ENCODE peak calls at places on chromosomes 5 and 9, in eight cellular contexts. G is tibial artery; E is NAMALWA; Z is fibroblast of gingiva; C is NT2/D1; I is brain microvascular endothelial cell; U is activated T-cell treated with anti-CD3 and anti-CD28 coated beads, Interleukin-2, amount 50 U/mL, for 72 hours; W is EL. H is an unnamed sample.

GRCh38 chr9:74497750-74498615 is 848 bp downstream of the RORB start:
- DNase-seq in Z (peak), C (no peak), U (no peak), E (no peak), I (no peak), W (peak), G (no peak), H (no peak)

GRCh38 chr5:181243521-181244307 is at the start of gene RACK1:
- DNase-seq in W (peak), Z (peak), E (peak), C (peak), U (peak), G (peak), I (peak), H (no peak)

GRCh38 chr5:111930905-111931461 is 174.0 kb upstream of the NREP start:
- DNase-seq in E (no peak), U (no peak), W (peak), G (no peak), I (peak), C (no peak), Z (no peak), H (peak)

GRCh38 chr9:79944991-79945390 is 373.2 kb downstream of the TLE4 start:
- DNase-seq in Z (no peak), I (no peak), E (no peak), C (no peak), W (no peak), U (no peak), G (no peak), H (no peak)

GRCh38 chr9:123562844-123563346 is 206.9 kb downstream of the CRB2 start:
- DNase-seq in U (peak), C (no peak), I (peak), E (no peak), G (peak), Z (peak), W (peak), H (peak)

GRCh38 chr5:5979362-5979760 is 399.0 kb downstream of the MED10 start:
- DNase-seq in Z (no peak), G (no peak), I (no peak), E (no peak), C (peak), W (no peak), U (no peak), H (no peak)

GRCh38 chr5:150075806-150076205 is 10.5 kb downstream of the CSF1R start:
- DNase-seq in Z (no peak), W (no peak), E (peak), U (no peak), G (no peak), I (no peak), C (no peak), H (no peak)

GRCh38 chr9:72524820-72525539 is 3.6 kb downstream of the TMC1 start:
- DNase-seq in I (peak), W (peak), U (peak), E (no peak), C (peak), Z (peak), G (no peak), H (peak)

GRCh38 chr5:2024986-2025721 is 142.4 kb upstream of the IRX4 start:
- DNase-seq in W (no peak), C (no peak), Z (no peak), G (no peak), U (no peak), E (no peak), I (no peak), H (no peak)

GRCh38 chr9:76796296-76796695 is 32.1 kb downstream of the PCA3 start:
- DNase-seq in Z (no peak), E (no peak), I (no peak), G (no peak), C (no peak), U (no peak), W (no peak), H (no peak)

GRCh38 chr5:6712136-6712581 is 1.1 kb upstream of the TENT4A start:
- DNase-seq in C (no peak), G (peak), E (peak), U (peak), Z (peak), I (peak), W (peak), H (no peak)

GRCh38 chr9:133991211-133991921 is 758 bp downstream of the VAV2 start:
- DNase-seq in C (no peak), Z (no peak), E (no peak), U (peak), I (no peak), W (peak), G (no peak), H (no peak)

GRCh38 chr9:136551401-136552116 is 5.7 kb upstream of the NOTCH1 start:
- DNase-seq in I (peak), G (peak), U (no peak), Z (peak), W (peak), C (no peak), E (no peak), H (no peak)

GRCh38 chr9:115694014-115694413 is 459.6 kb upstream of the PAPPA start:
- DNase-seq in C (peak), U (no peak), Z (peak), W (peak), E (peak), I (peak), G (no peak), H (no peak)

GRCh38 chr9:121780177-121780576 is 128.7 kb downstream of the DAB2IP start:
- DNase-seq in C (no peak), U (no peak), E (no peak), W (no peak), G (no peak), I (no peak), Z (no peak), H (no peak)

GRCh38 chr9:21611896-21612295 is 129.8 kb upstream of the IFNE start:
- DNase-seq in Z (no peak), W (no peak), G (no peak), U (peak), C (no peak), I (no peak), E (no peak), H (peak)

GRCh38 chr5:35617435-35618296 is at the start of gene SPEF2:
- DNase-seq in E (peak), G (peak), W (peak), Z (peak), U (peak), C (peak), I (peak), H (peak)